ENCODE peak calls at places on chromosomes 16 and 17, in seven cellular contexts. M is A549, A is Peyer's patch, O is body of pancreas, D is gastrocnemius medialis, T is IMR-90, Z is breast epithelium. U is an unnamed sample.

GRCh38 chr17:66076546-66077190 is 115.3 kb downstream of the CEP112 start:
- DNase-seq in M (no peak), A (no peak), O (no peak), D (no peak), T (no peak), Z (no peak), U (no peak)

GRCh38 chr17:34703533-34703932 is 124.2 kb downstream of the TMEM132E start:
- DNase-seq in M (peak; percentile 37), A (no peak), O (peak; percentile 17), D (no peak), T (peak; percentile 43), Z (no peak), U (no peak)

GRCh38 chr16:17396762-17397498 is 73.8 kb downstream of the XYLT1 start:
- DNase-seq in M (no peak), A (peak; percentile 76), O (peak; percentile 70), D (no peak), T (peak; percentile 52), Z (no peak), U (no peak)

GRCh38 chr16:78396046-78396445 is 296.6 kb downstream of the WWOX start:
- DNase-seq in M (peak; percentile 13), A (no peak), O (no peak), D (no peak), T (no peak), Z (no peak), U (no peak)

GRCh38 chr16:88274847-88275246 is 107.9 kb upstream of the ZNF469 start:
- DNase-seq in M (no peak), A (no peak), O (no peak), D (no peak), T (peak; percentile 23), Z (no peak), U (no peak)

GRCh38 chr17:58242171-58242784 is 3.9 kb downstream of the LPO start:
- DNase-seq in M (no peak), A (no peak), O (no peak), D (no peak), T (no peak), Z (no peak), U (no peak)

GRCh38 chr17:1649844-1650409 is at the start of gene RILP:
- DNase-seq in M (peak; percentile 74), A (peak; percentile 89), O (peak; percentile 93), D (peak; percentile 98), T (no peak), Z (peak; percentile 92), U (no peak)

GRCh38 chr16:17766012-17766411 is 295.3 kb upstream of the XYLT1 start:
- DNase-seq in M (no peak), A (no peak), O (no peak), D (no peak), T (no peak), Z (no peak), U (no peak)

GRCh38 chr16:65180986-65181710 is 59.3 kb upstream of the CDH11 start:
- DNase-seq in M (no peak), A (no peak), O (no peak), D (no peak), T (no peak), Z (no peak), U (no peak)

GRCh38 chr17:50626037-50626574 is 8.6 kb upstream of the ABCC3 start:
- DNase-seq in M (peak; percentile 88), A (peak; percentile 82), O (peak; percentile 80), D (peak; percentile 64), T (peak; percentile 62), Z (peak; percentile 71), U (no peak)

GRCh38 chr17:45170280-45170975 is 8.8 kb downstream of the HEXIM2 start:
- DNase-seq in M (no peak), A (no peak), O (no peak), D (no peak), T (no peak), Z (no peak), U (no peak)

GRCh38 chr16:7140899-7141298 is 191.7 kb upstream of the RBFOX1 start:
- DNase-seq in M (peak; percentile 6), A (no peak), O (no peak), D (no peak), T (no peak), Z (no peak), U (no peak)

GRCh38 chr16:13122074-13122473 is 220.7 kb downstream of the SHISA9 start:
- DNase-seq in M (no peak), A (no peak), O (no peak), D (no peak), T (no peak), Z (no peak), U (no peak)

GRCh38 chr17:64118452-64118979 is 11.4 kb downstream of the ERN1 start:
- DNase-seq in M (no peak), A (no peak), O (peak; percentile 67), D (peak; percentile 33), T (no peak), Z (no peak), U (no peak)

GRCh38 chr16:24821129-24821528 is 24.6 kb upstream of the SLC5A11 start:
- DNase-seq in M (no peak), A (no peak), O (no peak), D (no peak), T (no peak), Z (no peak), U (no peak)

GRCh38 chr17:81396722-81397313 is 1.6 kb downstream of the BAHCC1 start:
- DNase-seq in M (peak; percentile 83), A (peak; percentile 66), O (no peak), D (peak; percentile 39), T (no peak), Z (no peak), U (no peak)

DNA sequence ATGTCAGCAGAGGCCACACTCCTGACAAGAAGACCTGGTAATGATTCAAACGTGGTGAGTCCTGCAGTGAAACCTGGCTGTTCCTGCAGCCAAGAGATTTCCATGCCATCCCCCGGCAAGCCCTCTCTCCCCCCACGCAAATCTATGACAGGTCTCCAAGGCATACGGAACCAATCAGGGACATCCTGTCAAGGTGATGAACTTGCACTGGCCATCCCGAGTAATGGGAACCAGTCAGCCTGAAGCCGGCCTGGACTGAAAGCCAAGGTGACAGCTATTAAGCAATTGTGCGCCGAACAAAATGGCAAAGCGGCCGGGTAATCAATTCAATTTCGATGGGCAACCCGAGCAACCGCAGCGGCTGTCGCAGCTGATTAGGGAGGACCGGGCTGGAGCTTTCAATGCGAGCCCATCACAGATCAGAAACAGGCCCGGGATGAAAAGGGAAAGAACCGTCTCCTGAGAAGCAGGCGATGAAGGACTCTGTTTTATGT is 35.0 kb downstream of the TBX4 start:
- DNase-seq in M (no peak), A (no peak), O (no peak), D (no peak), T (no peak), Z (no peak), U (no peak)
- H3K4me3 ChIP-seq in M (no peak overlapping the region), A (no peak overlapping the region), O (no peak overlapping the region), D (no peak overlapping the region), T (no peak overlapping the region), Z (no peak overlapping the region), U (no peak overlapping the region)

GRCh38 chr16:2025878-2026460 is 733 bp upstream of the NHERF2 start:
- DNase-seq in M (no peak), A (no peak), O (no peak), D (no peak), T (no peak), Z (no peak), U (no peak)

GRCh38 chr16:2027024-2028010 is 615 bp downstream of the NHERF2 start:
- DNase-seq in M (peak; percentile 43), A (no peak), O (no peak), D (no peak), T (peak; percentile 59), Z (no peak), U (no peak)

GRCh38 chr16:2028146-2028545 is 1.4 kb downstream of the NHERF2 start:
- DNase-seq in M (no peak), A (no peak), O (no peak), D (no peak), T (no peak), Z (no peak), U (no peak)

GRCh38 chr16:2025251-2025650 is 1.5 kb upstream of the NHERF2 start:
- DNase-seq in M (no peak), A (no peak), O (no peak), D (no peak), T (no peak), Z (no peak), U (no peak)

GRCh38 chr16:2026461-2027023 is at the start of gene NHERF2:
- DNase-seq in M (no peak), A (no peak), O (no peak), D (no peak), T (no peak), Z (no peak), U (no peak)
- TF ChIP-seq POLR2A in M (no peak), A (no peak), O (no peak), D (no peak), T (no peak), Z (no peak), U (no peak)

GRCh38 chr16:18801197-18801972 is at the start of gene ARL6IP1:
- DNase-seq in M (peak; percentile 100), A (peak; percentile 100), O (peak; percentile 99), D (peak; percentile 100), T (peak; percentile 99), Z (peak; percentile 99), U (peak; percentile 96)

GRCh38 chr16:18800674-18801196 is 614 bp downstream of the ARL6IP1 start:
- DNase-seq in M (no peak), A (no peak), O (no peak), D (no peak), T (no peak), Z (no peak), U (no peak)

GRCh38 chr16:18804540-18804939 is 3.2 kb upstream of the ARL6IP1 start:
- DNase-seq in M (no peak), A (no peak), O (no peak), D (no peak), T (no peak), Z (no peak), U (no peak)

GRCh38 chr16:18803569-18804462 is 2.5 kb upstream of the ARL6IP1 start:
- DNase-seq in M (no peak), A (no peak), O (no peak), D (no peak), T (peak; percentile 42), Z (no peak), U (no peak)

GRCh38 chr16:18802755-18803218 is 1.4 kb upstream of the ARL6IP1 start:
- DNase-seq in M (no peak), A (no peak), O (no peak), D (no peak), T (no peak), Z (no peak), U (no peak)
- H3K4me1 ChIP-seq in M (peaks cover 57% of the 10 kb centered on the region), A (peaks cover 6% of the 10 kb centered on the region), O (peaks cover 40% of the 10 kb centered on the region), D (peaks cover 62% of the 10 kb centered on the region), T (peaks cover 2% of the 10 kb centered on the region), Z (no peaks in the 10 kb centered on the region), U (peaks cover 21% of the 10 kb centered on the region)

GRCh38 chr17:59641799-59642484 is 22.2 kb downstream of the CLTC start:
- DNase-seq in M (no peak), A (no peak), O (no peak), D (no peak), T (no peak), Z (no peak), U (no peak)

GRCh38 chr17:59647288-59647687 is 27.6 kb downstream of the CLTC start:
- DNase-seq in M (no peak), A (no peak), O (no peak), D (no peak), T (no peak), Z (no peak), U (no peak)

GRCh38 chr17:59643159-59643857 is 23.6 kb downstream of the CLTC start:
- DNase-seq in M (no peak), A (no peak), O (no peak), D (no peak), T (peak; percentile 61), Z (no peak), U (no peak)

GRCh38 chr17:59638553-59638952 is 18.9 kb downstream of the CLTC start:
- DNase-seq in M (no peak), A (no peak), O (no peak), D (no peak), T (no peak), Z (no peak), U (no peak)

GRCh38 chr17:59642535-59642934 is 22.8 kb downstream of the CLTC start:
- DNase-seq in M (no peak), A (no peak), O (no peak), D (no peak), T (no peak), Z (no peak), U (no peak)
- H3K4me3 ChIP-seq in M (no peak overlapping the region), A (no peak overlapping the region), O (no peak overlapping the region), D (no peak overlapping the region), T (no peak overlapping the region), Z (no peak overlapping the region), U (no peak overlapping the region)